ENCODE peak calls at places on chromosomes 3 and 15, in ten cellular contexts. I, Z, A, Y, M, P, J, U, X and B are unnamed samples.

GRCh38 chr15:31266712-31267111 is 59.9 kb upstream of the KLF13 start:
- DNase-seq in J (peak), I (no peak), X (no peak), Z (no peak), Y (peak), U (no peak), M (no peak), P (peak), A (peak), B (no peak)

GRCh38 chr3:66525771-66526170 is 24.9 kb upstream of the LRIG1 start:
- DNase-seq in Y (no peak), P (no peak), I (no peak), A (no peak), X (no peak), U (no peak), Z (no peak), M (no peak), J (no peak), B (no peak)

GRCh38 chr15:78272326-78272725 is 8.0 kb downstream of the DNAJA4 start:
- DNase-seq in I (no peak), M (no peak), P (no peak), X (no peak), Y (no peak), U (no peak), Z (no peak), J (no peak), A (no peak), B (no peak)

GRCh38 chr3:126146034-126146433 is 34.4 kb downstream of the ALDH1L1 start:
- DNase-seq in U (no peak), J (no peak), Z (no peak), M (peak), A (peak), P (no peak), Y (peak), I (no peak), X (peak), B (peak)

GRCh38 chr15:86162172-86162591 is 82.5 kb downstream of the AGBL1 start:
- DNase-seq in X (no peak), J (peak), P (no peak), M (no peak), I (no peak), Z (no peak), A (no peak), U (no peak), Y (no peak), B (no peak)

GRCh38 chr3:114370537-114371174 is 76.8 kb downstream of the TIGIT start:
- DNase-seq in M (no peak), U (no peak), I (no peak), P (peak), A (no peak), Z (no peak), J (no peak), Y (no peak), X (no peak), B (no peak)

GRCh38 chr3:72320096-72320910 is 527.9 kb downstream of the SHQ1 start:
- DNase-seq in Z (no peak), P (no peak), J (no peak), A (no peak), M (no peak), U (no peak), I (no peak), X (no peak), Y (no peak), B (no peak)

GRCh38 chr15:84979651-84980050 is 2.0 kb upstream of the PDE8A start:
- DNase-seq in Z (no peak), A (peak), J (no peak), P (peak), X (no peak), I (no peak), M (peak), U (no peak), Y (no peak), B (no peak)

GRCh38 chr3:9862391-9863235 is 17.4 kb downstream of the CIDEC start:
- DNase-seq in Z (no peak), Y (no peak), X (peak), U (peak), A (peak), J (no peak), M (peak), I (no peak), P (peak), B (peak)

GRCh38 chr15:93171476-93171875 is 82.5 kb upstream of the RGMA start:
- DNase-seq in A (no peak), J (no peak), I (no peak), P (no peak), X (no peak), Y (no peak), Z (no peak), M (no peak), U (no peak), B (no peak)

GRCh38 chr3:39220551-39221530 is 28.4 kb upstream of the XIRP1 start:
- DNase-seq in M (no peak), J (peak), Y (no peak), A (no peak), I (no peak), U (no peak), X (no peak), P (no peak), Z (peak), B (no peak)

GRCh38 chr15:92806763-92807162 is 93.4 kb upstream of the CHD2 start:
- DNase-seq in M (peak), P (no peak), A (peak), U (no peak), Y (no peak), Z (no peak), J (no peak), X (no peak), I (no peak), B (no peak)

GRCh38 chr3:33526787-33527186 is 86.6 kb upstream of the UBP1 start:
- DNase-seq in A (no peak), Z (no peak), U (no peak), P (no peak), Y (no peak), M (no peak), J (no peak), X (no peak), I (no peak), B (no peak)

GRCh38 chr3:52055537-52056351 is 627 bp downstream of the DUSP7 start:
- DNase-seq in X (no peak), I (no peak), Z (peak), J (peak), A (peak), U (peak), P (peak), M (peak), Y (no peak), B (peak)

GRCh38 chr3:58425782-58426181 is 7.8 kb downstream of the PDHB start:
- DNase-seq in I (no peak), J (no peak), U (no peak), A (no peak), P (no peak), M (no peak), X (no peak), Z (no peak), Y (no peak), B (no peak)

GRCh38 chr3:186154641-186155040 is 45.8 kb upstream of the ETV5 start:
- DNase-seq in Y (no peak), X (no peak), J (no peak), A (no peak), M (no peak), U (no peak), I (no peak), P (no peak), Z (no peak), B (no peak)

GRCh38 chr3:171398343-171398742 is 61.9 kb downstream of the TNIK start:
- DNase-seq in U (no peak), J (no peak), X (no peak), M (no peak), Z (no peak), P (no peak), I (no peak), Y (no peak), A (no peak), B (no peak)

GRCh38 chr3:175695251-175695650 is 836.1 kb downstream of the NAALADL2 start:
- DNase-seq in Y (no peak), A (no peak), P (no peak), J (no peak), U (peak), X (no peak), I (no peak), Z (no peak), M (no peak), B (no peak)

GRCh38 chr15:36988947-36989346 is 111.4 kb downstream of the MEIS2 start:
- DNase-seq in P (no peak), I (no peak), U (no peak), Z (no peak), Y (no peak), A (no peak), M (no peak), X (no peak), J (no peak), B (no peak)

GRCh38 chr3:168162172-168162571 is 66.4 kb upstream of the GOLIM4 start:
- DNase-seq in X (no peak), I (no peak), Z (no peak), M (no peak), A (no peak), Y (no peak), P (no peak), J (no peak), U (peak), B (no peak)

GRCh38 chr3:42012935-42013651 is 51.2 kb upstream of the ULK4 start:
- DNase-seq in P (peak), U (peak), Y (peak), J (peak), Z (peak), I (no peak), X (peak), A (peak), M (peak), B (peak)

GRCh38 chr3:129503387-129504010 is 24.9 kb upstream of the RHO start:
- DNase-seq in Z (no peak), U (no peak), P (no peak), M (no peak), A (peak), J (no peak), Y (no peak), I (no peak), X (no peak), B (no peak)

GRCh38 chr3:44870375-44871061 is 3.9 kb upstream of the TGM4 start:
- DNase-seq in M (no peak), P (no peak), Z (no peak), J (no peak), Y (peak), X (peak), A (no peak), I (no peak), U (no peak), B (no peak)

GRCh38 chr3:43153189-43154083 is 47.6 kb upstream of the POMGNT2 start:
- DNase-seq in M (peak), J (no peak), I (no peak), Y (no peak), X (peak), P (no peak), U (peak), A (no peak), Z (no peak), B (no peak)

GRCh38 chr3:146184616-146185015 is 23.6 kb upstream of the PLOD2 start:
- DNase-seq in U (peak), I (no peak), Y (no peak), J (no peak), P (no peak), Z (no peak), X (no peak), M (no peak), A (no peak), B (no peak)

GRCh38 chr15:99073008-99073714 is 31.7 kb upstream of the SYNM start:
- DNase-seq in A (no peak), M (no peak), J (no peak), I (no peak), X (peak), U (no peak), P (no peak), Z (no peak), Y (no peak), B (no peak)

GRCh38 chr15:33985287-33985686 is 17.0 kb downstream of the CHRM5 start:
- DNase-seq in U (peak), Z (no peak), Y (no peak), I (peak), M (no peak), P (no peak), J (no peak), X (no peak), A (no peak), B (no peak)

GRCh38 chr3:100603449-100603848 is 6.0 kb upstream of the ADGRG7 start:
- DNase-seq in Y (no peak), I (peak), P (no peak), Z (peak), X (no peak), A (no peak), U (peak), M (no peak), J (peak), B (no peak)

GRCh38 chr3:60055765-60056164 is 1005.9 kb upstream of the CFAP20DC start:
- DNase-seq in J (no peak), P (no peak), A (no peak), Y (no peak), U (no peak), I (peak), M (no peak), X (no peak), Z (no peak), B (no peak)

GRCh38 chr3:195100903-195101591 is 169.9 kb downstream of the XXYLT1 start:
- DNase-seq in Z (no peak), J (no peak), M (peak), P (no peak), A (peak), U (no peak), X (no peak), I (no peak), Y (no peak), B (no peak)

GRCh38 chr3:171044828-171045793 is 18.6 kb upstream of the SLC2A2 start:
- DNase-seq in M (no peak), U (peak), Z (no peak), J (no peak), X (no peak), A (no peak), Y (no peak), I (peak), P (no peak), B (no peak)

GRCh38 chr3:184361532-184361931 is at the start of the genes CLCN2 and POLR2H:
- DNase-seq in Y (no peak), A (no peak), U (peak), X (peak), J (peak), P (peak), Z (peak), M (peak), I (no peak), B (peak)

GRCh38 chr15:34301058-34301457 is 36.5 kb downstream of the SLC12A6 start:
- DNase-seq in Y (no peak), X (no peak), P (no peak), U (no peak), Z (no peak), A (no peak), J (no peak), I (no peak), M (no peak), B (no peak)

GRCh38 chr3:188707396-188708288 is 464.1 kb upstream of the TPRG1 start:
- DNase-seq in J (no peak), P (no peak), Y (no peak), U (no peak), M (no peak), A (no peak), I (no peak), X (no peak), Z (no peak), B (no peak)

GRCh38 chr3:127761101-127761802 is 61.1 kb downstream of the MGLL start:
- DNase-seq in P (no peak), M (no peak), Z (no peak), U (no peak), J (no peak), A (peak), Y (no peak), I (no peak), X (peak), B (no peak)
- TF ChIP-seq CTCF in P (no peak), M (no peak), Z (no peak), U (peak), J (no peak), A (no peak), Y (no peak), I (peak), X (no peak), B (no peak)

GRCh38 chr3:105495021-105495420 is 128.3 kb downstream of the ALCAM start:
- DNase-seq in Y (no peak), U (no peak), I (peak), A (no peak), Z (no peak), M (no peak), J (no peak), P (no peak), X (no peak), B (no peak)
- TF ChIP-seq CTCF in Y (no peak), U (no peak), I (peak), A (no peak), Z (no peak), M (no peak), J (no peak), P (no peak), X (no peak), B (no peak)

GRCh38 chr3:55899887-55900286 is 412.8 kb upstream of the WNT5A start:
- DNase-seq in P (peak), X (no peak), Z (peak), M (no peak), U (no peak), J (no peak), I (no peak), A (no peak), Y (no peak), B (no peak)
- TF ChIP-seq CTCF in P (no peak), X (no peak), Z (peak), M (no peak), U (peak), J (peak), I (peak), A (no peak), Y (no peak), B (peak)

GRCh38 chr3:196947136-196947859 is 5.0 kb upstream of the NCBP2 start:
- DNase-seq in Z (no peak), U (no peak), I (no peak), A (no peak), Y (no peak), X (peak), J (no peak), P (no peak), M (no peak), B (no peak)
- TF ChIP-seq CTCF in Z (no peak), U (peak), I (peak), A (no peak), Y (no peak), X (no peak), J (no peak), P (no peak), M (no peak), B (no peak)

GRCh38 chr3:13873818-13874217 is 6.1 kb downstream of the WNT7A start:
- DNase-seq in X (no peak), J (no peak), I (no peak), P (no peak), M (no peak), A (no peak), U (no peak), Z (no peak), Y (peak), B (no peak)
- TF ChIP-seq CTCF in X (no peak), J (no peak), I (no peak), P (no peak), M (no peak), A (no peak), U (no peak), Z (no peak), Y (no peak), B (no peak)

GRCh38 chr15:45522931-45523331 is 376 bp upstream of the SLC30A4 start:
- DNase-seq in M (no peak), Z (no peak), P (peak), J (peak), I (peak), X (peak), U (peak), Y (no peak), A (no peak), B (no peak)

GRCh38 chr15:45521596-45522167 is 873 bp downstream of the SLC30A4 start:
- DNase-seq in M (no peak), Z (peak), J (peak), U (peak), X (no peak), P (no peak), I (no peak), A (no peak), Y (no peak), B (no peak)

DNA sequence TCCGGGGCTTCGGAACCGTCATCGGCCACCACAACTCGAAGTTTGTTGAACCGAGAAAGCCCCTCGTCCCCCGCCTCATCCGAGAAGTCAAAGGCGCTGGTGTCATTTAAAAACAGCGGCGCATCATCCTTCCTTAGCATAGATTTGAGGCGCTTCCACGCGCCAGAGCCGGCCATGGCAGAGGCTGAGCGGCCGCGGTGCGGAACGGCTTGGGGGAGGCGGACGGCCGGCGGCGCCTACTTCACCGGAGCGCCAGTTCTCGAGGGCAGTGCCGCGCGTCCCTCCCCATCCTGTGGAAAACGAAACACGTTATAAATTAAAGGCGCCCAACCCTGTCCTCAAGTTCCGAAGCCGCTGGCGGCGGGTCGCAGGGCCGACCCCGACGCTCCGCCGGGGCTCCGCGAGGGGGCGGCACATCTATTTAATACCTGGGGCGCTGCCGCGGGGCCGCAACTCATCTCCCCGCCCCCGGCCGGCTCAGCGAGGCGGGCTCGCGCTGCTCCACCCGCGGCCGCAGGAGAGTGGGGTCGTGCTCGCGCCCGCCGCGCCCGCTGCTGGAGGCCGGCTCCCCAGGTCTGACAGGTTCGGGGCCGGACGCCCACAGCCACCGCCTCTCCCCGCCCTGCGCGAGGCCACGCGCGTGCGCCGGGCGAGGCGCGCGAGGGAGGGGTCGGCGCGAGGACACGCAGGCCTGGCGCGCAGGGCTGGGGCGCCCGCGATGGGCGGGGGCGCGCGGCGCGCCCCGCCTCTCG is at the start of gene SLC30A4:
- DNase-seq in Y (peak), M (peak), P (peak), U (peak), X (peak), I (peak), Z (peak), A (peak), J (peak), B (peak)
- TF ChIP-seq CTCF in Y (peak), M (peak), P (no peak), U (peak), X (no peak), I (peak), Z (peak), A (peak), J (peak), B (peak)

GRCh38 chr3:134463676-134464611 is 21.8 kb downstream of the ANAPC13 start:
- DNase-seq in M (peak), X (peak), P (peak), U (peak), Z (no peak), A (no peak), Y (peak), I (peak), J (no peak), B (no peak)

GRCh38 chr3:134468519-134468918 is 17.3 kb downstream of the ANAPC13 start:
- DNase-seq in I (no peak), Z (no peak), A (no peak), Y (no peak), X (no peak), U (no peak), P (no peak), J (no peak), M (no peak), B (no peak)

GRCh38 chr3:134466366-134466765 is 19.4 kb downstream of the ANAPC13 start:
- DNase-seq in Y (no peak), X (no peak), J (no peak), I (no peak), U (no peak), A (no peak), P (no peak), M (no peak), Z (no peak), B (no peak)

GRCh38 chr3:134462236-134463059 is 23.3 kb downstream of the ANAPC13 start:
- DNase-seq in A (no peak), I (peak), U (peak), M (no peak), P (no peak), Y (no peak), J (no peak), Z (no peak), X (no peak), B (no peak)

GRCh38 chr3:134464693-134465385 is 20.9 kb downstream of the ANAPC13 start:
- DNase-seq in U (no peak), M (no peak), Y (no peak), I (no peak), P (no peak), Z (no peak), J (no peak), A (no peak), X (no peak), B (no peak)
- TF ChIP-seq CTCF in U (peak), M (no peak), Y (no peak), I (peak), P (no peak), Z (no peak), J (no peak), A (no peak), X (no peak), B (no peak)